ENCODE peak calls at places on chromosomes 11 and 22, in seven cellular contexts. One of them, this sample, is unnamed.
A peak's percentile ranks its signal among the peaks of the same experiment; 100 is the strongest.

GRCh38 chr11:46743693-46744339 is 24.8 kb downstream of the F2 start:
- DNase-seq in activated T-cell treated with anti-CD3 and anti-CD28 coated beads for 1 hour: no peak
- DNase-seq in amygdala: no peak
- DNase-seq in NCI-H1092: no peak
- DNase-seq in stimulated activated CD4-positive, alpha-beta T cell treated with anti-CD3 and anti-CD28 coated beads, Interleukin-15, amount 100 ng/mL, for 48 hours: no peak
- DNase-seq in H4: no peak
- DNase-seq in cardiac septum: no peak
- DNase-seq in this sample: no peak

GRCh38 chr11:102384419-102385052 is 37.5 kb downstream of the BIRC2 start:
- DNase-seq in activated T-cell treated with anti-CD3 and anti-CD28 coated beads for 1 hour: no peak
- DNase-seq in stimulated activated CD4-positive, alpha-beta T cell treated with anti-CD3 and anti-CD28 coated beads, Interleukin-15, amount 100 ng/mL, for 48 hours: no peak
- DNase-seq in H4: no peak
- DNase-seq in NCI-H1092: no peak
- DNase-seq in amygdala: no peak
- DNase-seq in cardiac septum: no peak
- DNase-seq in this sample: no peak

GRCh38 chr22:28441720-28442263 is 237.8 kb downstream of the TTC28 start:
- DNase-seq in H4: no peak
- DNase-seq in stimulated activated CD4-positive, alpha-beta T cell treated with anti-CD3 and anti-CD28 coated beads, Interleukin-15, amount 100 ng/mL, for 48 hours: no peak
- DNase-seq in amygdala: no peak
- DNase-seq in activated T-cell treated with anti-CD3 and anti-CD28 coated beads for 1 hour: no peak
- DNase-seq in cardiac septum: no peak
- DNase-seq in NCI-H1092: no peak
- DNase-seq in this sample: no peak

GRCh38 chr22:31085928-31086327 is 4.8 kb downstream of the SMTN start:
- DNase-seq in cardiac septum: no peak
- DNase-seq in NCI-H1092: no peak
- DNase-seq in stimulated activated CD4-positive, alpha-beta T cell treated with anti-CD3 and anti-CD28 coated beads, Interleukin-15, amount 100 ng/mL, for 48 hours: no peak
- DNase-seq in activated T-cell treated with anti-CD3 and anti-CD28 coated beads for 1 hour: no peak
- DNase-seq in amygdala: no peak
- DNase-seq in H4: no peak
- DNase-seq in this sample: no peak

GRCh38 chr11:45899448-45900174 is 7.5 kb downstream of the FREY1 start:
- DNase-seq in H4: peak; percentile 92
- DNase-seq in NCI-H1092: peak; percentile 95
- DNase-seq in activated T-cell treated with anti-CD3 and anti-CD28 coated beads for 1 hour: peak; percentile 33
- DNase-seq in cardiac septum: peak; percentile 82
- DNase-seq in amygdala: peak; percentile 89
- DNase-seq in stimulated activated CD4-positive, alpha-beta T cell treated with anti-CD3 and anti-CD28 coated beads, Interleukin-15, amount 100 ng/mL, for 48 hours: peak; percentile 44
- DNase-seq in this sample: no peak

GRCh38 chr22:40668611-40669390 is 10.5 kb upstream of the MCHR1 start:
- DNase-seq in cardiac septum: no peak
- DNase-seq in H4: peak; percentile 83
- DNase-seq in NCI-H1092: no peak
- DNase-seq in stimulated activated CD4-positive, alpha-beta T cell treated with anti-CD3 and anti-CD28 coated beads, Interleukin-15, amount 100 ng/mL, for 48 hours: no peak
- DNase-seq in amygdala: no peak
- DNase-seq in activated T-cell treated with anti-CD3 and anti-CD28 coated beads for 1 hour: no peak
- DNase-seq in this sample: no peak

GRCh38 chr11:128367573-128367972 is 219.8 kb downstream of the ETS1 start:
- DNase-seq in H4: no peak
- DNase-seq in activated T-cell treated with anti-CD3 and anti-CD28 coated beads for 1 hour: no peak
- DNase-seq in cardiac septum: no peak
- DNase-seq in stimulated activated CD4-positive, alpha-beta T cell treated with anti-CD3 and anti-CD28 coated beads, Interleukin-15, amount 100 ng/mL, for 48 hours: no peak
- DNase-seq in NCI-H1092: no peak
- DNase-seq in amygdala: no peak
- DNase-seq in this sample: no peak

GRCh38 chr11:69642549-69642912 is 1.6 kb downstream of the CCND1 start:
- DNase-seq in stimulated activated CD4-positive, alpha-beta T cell treated with anti-CD3 and anti-CD28 coated beads, Interleukin-15, amount 100 ng/mL, for 48 hours: no peak
- DNase-seq in activated T-cell treated with anti-CD3 and anti-CD28 coated beads for 1 hour: peak; percentile 22
- DNase-seq in NCI-H1092: no peak
- DNase-seq in amygdala: no peak
- DNase-seq in cardiac septum: peak; percentile 81
- DNase-seq in H4: no peak
- DNase-seq in this sample: no peak

GRCh38 chr11:72234514-72234830 is 9.5 kb downstream of the PHOX2A start:
- DNase-seq in H4: no peak
- DNase-seq in stimulated activated CD4-positive, alpha-beta T cell treated with anti-CD3 and anti-CD28 coated beads, Interleukin-15, amount 100 ng/mL, for 48 hours: no peak
- DNase-seq in NCI-H1092: no peak
- DNase-seq in activated T-cell treated with anti-CD3 and anti-CD28 coated beads for 1 hour: no peak
- DNase-seq in amygdala: no peak
- DNase-seq in cardiac septum: no peak
- DNase-seq in this sample: no peak

GRCh38 chr11:119023741-119024140 is 5.2 kb downstream of the TRAPPC4 start:
- DNase-seq in NCI-H1092: no peak
- DNase-seq in activated T-cell treated with anti-CD3 and anti-CD28 coated beads for 1 hour: no peak
- DNase-seq in H4: no peak
- DNase-seq in amygdala: no peak
- DNase-seq in stimulated activated CD4-positive, alpha-beta T cell treated with anti-CD3 and anti-CD28 coated beads, Interleukin-15, amount 100 ng/mL, for 48 hours: no peak
- DNase-seq in cardiac septum: no peak
- DNase-seq in this sample: no peak

GRCh38 chr11:102545701-102546100 is 15.2 kb upstream of the MMP7 start:
- DNase-seq in activated T-cell treated with anti-CD3 and anti-CD28 coated beads for 1 hour: no peak
- DNase-seq in stimulated activated CD4-positive, alpha-beta T cell treated with anti-CD3 and anti-CD28 coated beads, Interleukin-15, amount 100 ng/mL, for 48 hours: no peak
- DNase-seq in NCI-H1092: no peak
- DNase-seq in cardiac septum: no peak
- DNase-seq in amygdala: no peak
- DNase-seq in H4: no peak
- DNase-seq in this sample: no peak

GRCh38 chr22:24434472-24435322 is 7.3 kb downstream of the ADORA2A start:
- DNase-seq in amygdala: no peak
- DNase-seq in NCI-H1092: no peak
- DNase-seq in activated T-cell treated with anti-CD3 and anti-CD28 coated beads for 1 hour: peak; percentile 58
- DNase-seq in stimulated activated CD4-positive, alpha-beta T cell treated with anti-CD3 and anti-CD28 coated beads, Interleukin-15, amount 100 ng/mL, for 48 hours: peak; percentile 69
- DNase-seq in H4: no peak
- DNase-seq in cardiac septum: peak; percentile 39
- DNase-seq in this sample: no peak

GRCh38 chr11:5691963-5692358 is 2.4 kb downstream of the TRIM22 start:
- DNase-seq in activated T-cell treated with anti-CD3 and anti-CD28 coated beads for 1 hour: no peak
- DNase-seq in stimulated activated CD4-positive, alpha-beta T cell treated with anti-CD3 and anti-CD28 coated beads, Interleukin-15, amount 100 ng/mL, for 48 hours: no peak
- DNase-seq in cardiac septum: no peak
- DNase-seq in NCI-H1092: no peak
- DNase-seq in H4: no peak
- DNase-seq in amygdala: no peak
- DNase-seq in this sample: no peak

GRCh38 chr22:30557243-30557642 is 10.7 kb upstream of the SEC14L6 start:
- DNase-seq in activated T-cell treated with anti-CD3 and anti-CD28 coated beads for 1 hour: no peak
- DNase-seq in H4: no peak
- DNase-seq in stimulated activated CD4-positive, alpha-beta T cell treated with anti-CD3 and anti-CD28 coated beads, Interleukin-15, amount 100 ng/mL, for 48 hours: no peak
- DNase-seq in NCI-H1092: no peak
- DNase-seq in cardiac septum: no peak
- DNase-seq in amygdala: no peak
- DNase-seq in this sample: no peak

GRCh38 chr22:20549232-20549841 is 41.9 kb downstream of the MED15 start:
- DNase-seq in cardiac septum: peak; percentile 50
- DNase-seq in H4: no peak
- DNase-seq in NCI-H1092: no peak
- DNase-seq in stimulated activated CD4-positive, alpha-beta T cell treated with anti-CD3 and anti-CD28 coated beads, Interleukin-15, amount 100 ng/mL, for 48 hours: no peak
- DNase-seq in activated T-cell treated with anti-CD3 and anti-CD28 coated beads for 1 hour: peak; percentile 47
- DNase-seq in amygdala: no peak
- DNase-seq in this sample: no peak

GRCh38 chr22:46025973-46026906 is 49.3 kb upstream of the WNT7B start:
- DNase-seq in H4: no peak
- DNase-seq in NCI-H1092: no peak
- DNase-seq in cardiac septum: peak; percentile 60
- DNase-seq in amygdala: no peak
- DNase-seq in stimulated activated CD4-positive, alpha-beta T cell treated with anti-CD3 and anti-CD28 coated beads, Interleukin-15, amount 100 ng/mL, for 48 hours: no peak
- DNase-seq in activated T-cell treated with anti-CD3 and anti-CD28 coated beads for 1 hour: no peak
- DNase-seq in this sample: no peak

GRCh38 chr11:73306069-73306468 is 2.0 kb upstream of the ARHGEF17 start:
- DNase-seq in activated T-cell treated with anti-CD3 and anti-CD28 coated beads for 1 hour: no peak
- DNase-seq in amygdala: no peak
- DNase-seq in cardiac septum: no peak
- DNase-seq in NCI-H1092: no peak
- DNase-seq in H4: no peak
- DNase-seq in stimulated activated CD4-positive, alpha-beta T cell treated with anti-CD3 and anti-CD28 coated beads, Interleukin-15, amount 100 ng/mL, for 48 hours: no peak
- DNase-seq in this sample: no peak

GRCh38 chr22:17460895-17461294 is 91.6 kb downstream of the CECR2 start:
- DNase-seq in activated T-cell treated with anti-CD3 and anti-CD28 coated beads for 1 hour: no peak
- DNase-seq in H4: no peak
- DNase-seq in amygdala: no peak
- DNase-seq in cardiac septum: no peak
- DNase-seq in NCI-H1092: no peak
- DNase-seq in stimulated activated CD4-positive, alpha-beta T cell treated with anti-CD3 and anti-CD28 coated beads, Interleukin-15, amount 100 ng/mL, for 48 hours: no peak
- DNase-seq in this sample: no peak

GRCh38 chr11:76236092-76237026 is 30.1 kb upstream of the WNT11 start:
- DNase-seq in activated T-cell treated with anti-CD3 and anti-CD28 coated beads for 1 hour: no peak
- DNase-seq in cardiac septum: no peak
- DNase-seq in H4: peak; percentile 49
- DNase-seq in amygdala: no peak
- DNase-seq in NCI-H1092: no peak
- DNase-seq in stimulated activated CD4-positive, alpha-beta T cell treated with anti-CD3 and anti-CD28 coated beads, Interleukin-15, amount 100 ng/mL, for 48 hours: peak; percentile 30
- DNase-seq in this sample: no peak

GRCh38 chr11:3855808-3856491 is 486 bp downstream of the STIM1 start:
- DNase-seq in activated T-cell treated with anti-CD3 and anti-CD28 coated beads for 1 hour: no peak
- DNase-seq in NCI-H1092: no peak
- DNase-seq in H4: no peak
- DNase-seq in cardiac septum: peak; percentile 84
- DNase-seq in amygdala: no peak
- DNase-seq in stimulated activated CD4-positive, alpha-beta T cell treated with anti-CD3 and anti-CD28 coated beads, Interleukin-15, amount 100 ng/mL, for 48 hours: no peak
- DNase-seq in this sample: no peak

GRCh38 chr22:43389227-43389836 is 22.5 kb upstream of the MPPED1 start:
- DNase-seq in activated T-cell treated with anti-CD3 and anti-CD28 coated beads for 1 hour: no peak
- DNase-seq in NCI-H1092: no peak
- DNase-seq in cardiac septum: no peak
- DNase-seq in amygdala: no peak
- DNase-seq in H4: no peak
- DNase-seq in stimulated activated CD4-positive, alpha-beta T cell treated with anti-CD3 and anti-CD28 coated beads, Interleukin-15, amount 100 ng/mL, for 48 hours: no peak
- DNase-seq in this sample: no peak

This sample was measured in SK-N-MC.